ENCODE peak calls at places on chromosomes 7 and 10, in nine cellular contexts. One of them, this sample, is unnamed.

GRCh38 chr7:676972-677385 is 49.5 kb upstream of the DNAAF5 start:
- DNase-seq in fibroblast of pulmonary artery: no peak
- DNase-seq in foreskin fibroblast: no peak
- DNase-seq in adrenal gland: no peak
- DNase-seq in bronchial epithelial cell: no peak
- DNase-seq in choroid plexus epithelial cell: no peak
- DNase-seq in transverse colon: no peak
- DNase-seq in AG04449: no peak
- DNase-seq in heart left ventricle: no peak
- DNase-seq in this sample: no peak

GRCh38 chr7:6367701-6368211 is 80.0 kb downstream of the DAGLB start:
- DNase-seq in AG04449: no peak
- DNase-seq in bronchial epithelial cell: peak
- DNase-seq in transverse colon: no peak
- DNase-seq in choroid plexus epithelial cell: peak
- DNase-seq in adrenal gland: no peak
- DNase-seq in heart left ventricle: no peak
- DNase-seq in fibroblast of pulmonary artery: peak
- DNase-seq in foreskin fibroblast: peak
- DNase-seq in this sample: no peak

GRCh38 chr10:11684717-11685645 is 57.2 kb upstream of the ECHDC3 start:
- DNase-seq in transverse colon: peak
- DNase-seq in fibroblast of pulmonary artery: peak
- DNase-seq in bronchial epithelial cell: peak
- DNase-seq in AG04449: peak
- DNase-seq in adrenal gland: peak
- DNase-seq in choroid plexus epithelial cell: peak
- DNase-seq in foreskin fibroblast: peak
- DNase-seq in heart left ventricle: peak
- DNase-seq in this sample: peak

GRCh38 chr10:3119796-3120459 is 52.6 kb downstream of the PFKP start:
- DNase-seq in choroid plexus epithelial cell: peak
- DNase-seq in fibroblast of pulmonary artery: peak
- DNase-seq in foreskin fibroblast: peak
- DNase-seq in adrenal gland: no peak
- DNase-seq in heart left ventricle: peak
- DNase-seq in bronchial epithelial cell: no peak
- DNase-seq in transverse colon: no peak
- DNase-seq in AG04449: no peak
- DNase-seq in this sample: no peak

GRCh38 chr7:17706734-17707133 is 233.6 kb downstream of the SNX13 start:
- DNase-seq in choroid plexus epithelial cell: peak
- DNase-seq in AG04449: peak
- DNase-seq in bronchial epithelial cell: peak
- DNase-seq in adrenal gland: peak
- DNase-seq in transverse colon: peak
- DNase-seq in heart left ventricle: no peak
- DNase-seq in fibroblast of pulmonary artery: peak
- DNase-seq in foreskin fibroblast: peak
- DNase-seq in this sample: peak

GRCh38 chr7:2202361-2202761 is 30.4 kb downstream of the MAD1L1 start:
- DNase-seq in bronchial epithelial cell: no peak
- DNase-seq in choroid plexus epithelial cell: no peak
- DNase-seq in AG04449: no peak
- DNase-seq in fibroblast of pulmonary artery: no peak
- DNase-seq in heart left ventricle: peak
- DNase-seq in foreskin fibroblast: no peak
- DNase-seq in adrenal gland: no peak
- DNase-seq in transverse colon: no peak
- DNase-seq in this sample: no peak

GRCh38 chr7:20560325-20561180 is 54.9 kb upstream of the ABCB5 start:
- DNase-seq in transverse colon: no peak
- DNase-seq in fibroblast of pulmonary artery: no peak
- DNase-seq in AG04449: no peak
- DNase-seq in bronchial epithelial cell: no peak
- DNase-seq in heart left ventricle: no peak
- DNase-seq in choroid plexus epithelial cell: no peak
- DNase-seq in foreskin fibroblast: no peak
- DNase-seq in adrenal gland: no peak
- DNase-seq in this sample: no peak

GRCh38 chr7:63067897-63068585 is 930.6 kb upstream of the ZNF722 start:
- DNase-seq in heart left ventricle: no peak
- DNase-seq in bronchial epithelial cell: no peak
- DNase-seq in adrenal gland: peak
- DNase-seq in foreskin fibroblast: no peak
- DNase-seq in fibroblast of pulmonary artery: no peak
- DNase-seq in AG04449: no peak
- DNase-seq in choroid plexus epithelial cell: no peak
- DNase-seq in transverse colon: no peak
- DNase-seq in this sample: no peak

GRCh38 chr10:131422731-131423130 is 111.2 kb upstream of the TCERG1L start:
- DNase-seq in AG04449: no peak
- DNase-seq in adrenal gland: no peak
- DNase-seq in heart left ventricle: peak
- DNase-seq in choroid plexus epithelial cell: no peak
- DNase-seq in foreskin fibroblast: no peak
- DNase-seq in fibroblast of pulmonary artery: no peak
- DNase-seq in transverse colon: no peak
- DNase-seq in bronchial epithelial cell: no peak
- DNase-seq in this sample: no peak

DNA sequence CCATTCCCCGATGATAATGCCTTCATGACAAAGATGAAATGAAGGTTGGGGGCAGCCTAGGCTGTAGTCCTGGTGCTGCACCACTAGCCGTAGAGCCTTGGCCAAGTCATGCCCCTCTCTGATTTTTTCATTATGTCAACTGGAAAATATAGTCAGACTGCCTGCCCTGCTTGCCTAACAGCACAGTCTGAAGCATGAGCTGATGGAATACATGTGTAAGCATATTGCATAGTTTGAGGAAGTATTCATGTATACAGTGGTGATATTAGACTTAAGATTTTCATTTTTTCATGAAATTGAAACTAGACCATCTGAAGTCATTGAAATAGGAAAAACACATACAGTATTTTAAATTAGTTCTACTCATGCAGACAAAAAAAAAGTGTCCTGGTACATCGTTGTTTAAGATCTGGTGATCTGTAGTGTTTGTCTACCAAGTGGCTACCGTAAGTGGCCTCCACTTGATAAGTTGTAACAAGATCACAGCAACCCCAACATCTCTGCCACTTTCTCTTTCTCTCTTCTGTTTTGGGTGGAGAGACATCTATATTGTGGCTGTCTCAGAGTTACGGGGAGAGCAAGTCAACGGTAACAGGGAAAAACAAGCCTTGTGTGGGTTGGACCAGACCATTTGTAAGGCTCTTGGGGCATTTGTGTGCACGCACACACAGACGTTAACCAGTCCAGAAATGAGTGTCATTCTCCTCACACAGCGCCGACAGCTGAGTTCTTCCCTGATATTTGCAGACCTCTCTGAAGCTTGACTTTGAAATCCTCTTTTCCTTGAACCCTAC is 716.6 kb upstream of the GALNT17 start:
- DNase-seq in bronchial epithelial cell: no peak
- DNase-seq in choroid plexus epithelial cell: no peak
- DNase-seq in transverse colon: no peak
- DNase-seq in foreskin fibroblast: no peak
- DNase-seq in fibroblast of pulmonary artery: no peak
- DNase-seq in adrenal gland: no peak
- DNase-seq in AG04449: no peak
- DNase-seq in heart left ventricle: no peak
- DNase-seq in this sample: no peak
- H3K4me3 ChIP-seq in bronchial epithelial cell: no peak
- H3K4me3 ChIP-seq in choroid plexus epithelial cell: no peak
- H3K4me3 ChIP-seq in transverse colon: no peak
- H3K4me3 ChIP-seq in foreskin fibroblast: no peak
- H3K4me3 ChIP-seq in fibroblast of pulmonary artery: no peak
- H3K4me3 ChIP-seq in adrenal gland: no peak
- H3K4me3 ChIP-seq in AG04449: no peak
- H3K4me3 ChIP-seq in heart left ventricle: no peak
- H3K4me3 ChIP-seq in this sample: no peak

DNA sequence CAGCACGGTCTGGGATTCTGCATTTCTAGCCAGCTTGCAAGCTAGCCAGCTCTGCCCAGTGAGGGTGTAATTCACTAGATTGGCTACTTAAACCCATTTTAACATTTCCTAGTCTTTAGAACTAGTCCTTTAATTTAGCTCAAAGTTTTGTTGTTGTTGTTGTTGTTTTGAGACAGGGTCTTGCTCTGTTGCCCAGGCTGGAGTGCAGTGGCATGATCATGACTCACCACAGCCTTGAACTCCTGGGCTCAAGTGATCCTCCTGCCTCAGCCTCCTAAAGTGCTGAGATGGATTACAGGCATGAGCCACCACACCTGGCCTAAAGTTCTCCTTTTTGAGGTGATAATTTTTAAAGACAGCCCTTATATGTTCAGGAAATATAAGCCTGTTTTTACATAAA is 94.1 kb downstream of the BMPR1A start:
- DNase-seq in foreskin fibroblast: no peak
- DNase-seq in AG04449: no peak
- DNase-seq in transverse colon: no peak
- DNase-seq in bronchial epithelial cell: no peak
- DNase-seq in adrenal gland: no peak
- DNase-seq in choroid plexus epithelial cell: no peak
- DNase-seq in heart left ventricle: no peak
- DNase-seq in fibroblast of pulmonary artery: no peak
- DNase-seq in this sample: no peak
- TF ChIP-seq CTCF in foreskin fibroblast: no peak
- TF ChIP-seq CTCF in AG04449: no peak
- TF ChIP-seq CTCF in transverse colon: no peak
- TF ChIP-seq CTCF in bronchial epithelial cell: no peak
- TF ChIP-seq CTCF in adrenal gland: no peak
- TF ChIP-seq CTCF in choroid plexus epithelial cell: no peak
- TF ChIP-seq CTCF in heart left ventricle: no peak
- TF ChIP-seq CTCF in fibroblast of pulmonary artery: no peak
- TF ChIP-seq CTCF in this sample: no peak

GRCh38 chr7:25710954-25711353 is 441.0 kb upstream of the NFE2L3 start:
- DNase-seq in heart left ventricle: no peak
- DNase-seq in choroid plexus epithelial cell: no peak
- DNase-seq in foreskin fibroblast: no peak
- DNase-seq in fibroblast of pulmonary artery: no peak
- DNase-seq in bronchial epithelial cell: no peak
- DNase-seq in AG04449: no peak
- DNase-seq in adrenal gland: no peak
- DNase-seq in transverse colon: no peak
- DNase-seq in this sample: no peak

GRCh38 chr7:25711940-25712339 is 440.1 kb upstream of the NFE2L3 start:
- DNase-seq in fibroblast of pulmonary artery: no peak
- DNase-seq in transverse colon: no peak
- DNase-seq in adrenal gland: no peak
- DNase-seq in heart left ventricle: no peak
- DNase-seq in choroid plexus epithelial cell: no peak
- DNase-seq in foreskin fibroblast: no peak
- DNase-seq in bronchial epithelial cell: no peak
- DNase-seq in AG04449: no peak
- DNase-seq in this sample: no peak

GRCh38 chr7:25712500-25712899 is 439.5 kb upstream of the NFE2L3 start:
- DNase-seq in adrenal gland: no peak
- DNase-seq in choroid plexus epithelial cell: no peak
- DNase-seq in heart left ventricle: no peak
- DNase-seq in AG04449: no peak
- DNase-seq in fibroblast of pulmonary artery: no peak
- DNase-seq in foreskin fibroblast: no peak
- DNase-seq in bronchial epithelial cell: no peak
- DNase-seq in transverse colon: no peak
- DNase-seq in this sample: no peak

GRCh38 chr7:25716421-25716820 is 435.6 kb upstream of the NFE2L3 start:
- DNase-seq in fibroblast of pulmonary artery: no peak
- DNase-seq in choroid plexus epithelial cell: peak
- DNase-seq in bronchial epithelial cell: no peak
- DNase-seq in AG04449: no peak
- DNase-seq in adrenal gland: no peak
- DNase-seq in heart left ventricle: no peak
- DNase-seq in transverse colon: no peak
- DNase-seq in foreskin fibroblast: no peak
- DNase-seq in this sample: no peak

DNA sequence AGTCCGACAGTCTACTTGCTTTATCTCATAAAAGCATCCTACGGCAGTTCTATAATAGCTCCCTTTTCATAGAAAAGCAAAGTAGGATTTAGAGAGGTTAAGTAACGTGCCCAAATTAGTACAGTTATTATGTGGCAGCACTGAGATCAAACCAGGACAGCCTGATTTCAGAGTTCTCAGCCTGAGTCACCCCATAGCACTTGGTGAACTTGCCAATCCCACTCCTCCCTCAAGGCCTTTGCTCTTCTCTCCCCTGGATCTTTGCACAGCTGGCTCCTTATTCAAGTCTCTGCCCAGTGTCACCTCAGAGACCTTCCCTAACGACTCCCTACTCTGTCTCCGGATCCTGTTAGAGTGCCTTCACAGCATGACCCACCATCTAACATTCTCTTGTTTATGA is 438.0 kb upstream of the NFE2L3 start:
- DNase-seq in foreskin fibroblast: no peak
- DNase-seq in fibroblast of pulmonary artery: no peak
- DNase-seq in adrenal gland: no peak
- DNase-seq in transverse colon: no peak
- DNase-seq in heart left ventricle: no peak
- DNase-seq in bronchial epithelial cell: no peak
- DNase-seq in AG04449: no peak
- DNase-seq in choroid plexus epithelial cell: no peak
- DNase-seq in this sample: no peak
- H3K4me3 ChIP-seq in foreskin fibroblast: no peak
- H3K4me3 ChIP-seq in fibroblast of pulmonary artery: no peak
- H3K4me3 ChIP-seq in adrenal gland: no peak
- H3K4me3 ChIP-seq in transverse colon: no peak
- H3K4me3 ChIP-seq in heart left ventricle: no peak
- H3K4me3 ChIP-seq in bronchial epithelial cell: no peak
- H3K4me3 ChIP-seq in AG04449: no peak
- H3K4me3 ChIP-seq in choroid plexus epithelial cell: no peak
- H3K4me3 ChIP-seq in this sample: no peak

GRCh38 chr10:86944031-86944419 is 13.4 kb downstream of the MMRN2 start:
- DNase-seq in transverse colon: no peak
- DNase-seq in heart left ventricle: no peak
- DNase-seq in AG04449: no peak
- DNase-seq in fibroblast of pulmonary artery: no peak
- DNase-seq in adrenal gland: no peak
- DNase-seq in foreskin fibroblast: no peak
- DNase-seq in choroid plexus epithelial cell: no peak
- DNase-seq in bronchial epithelial cell: no peak
- DNase-seq in this sample: no peak

GRCh38 chr10:86944471-86944870 is 12.9 kb downstream of the MMRN2 start:
- DNase-seq in adrenal gland: no peak
- DNase-seq in fibroblast of pulmonary artery: no peak
- DNase-seq in transverse colon: no peak
- DNase-seq in bronchial epithelial cell: peak
- DNase-seq in AG04449: no peak
- DNase-seq in heart left ventricle: no peak
- DNase-seq in foreskin fibroblast: peak
- DNase-seq in choroid plexus epithelial cell: peak
- DNase-seq in this sample: no peak

GRCh38 chr10:86946215-86947170 is 10.9 kb downstream of the MMRN2 start:
- DNase-seq in choroid plexus epithelial cell: no peak
- DNase-seq in heart left ventricle: no peak
- DNase-seq in foreskin fibroblast: peak
- DNase-seq in bronchial epithelial cell: no peak
- DNase-seq in AG04449: no peak
- DNase-seq in adrenal gland: no peak
- DNase-seq in transverse colon: peak
- DNase-seq in fibroblast of pulmonary artery: no peak
- DNase-seq in this sample: no peak

GRCh38 chr10:86944907-86945306 is 12.5 kb downstream of the MMRN2 start:
- DNase-seq in adrenal gland: no peak
- DNase-seq in heart left ventricle: no peak
- DNase-seq in fibroblast of pulmonary artery: no peak
- DNase-seq in transverse colon: no peak
- DNase-seq in AG04449: no peak
- DNase-seq in foreskin fibroblast: no peak
- DNase-seq in choroid plexus epithelial cell: no peak
- DNase-seq in bronchial epithelial cell: no peak
- DNase-seq in this sample: no peak

GRCh38 chr10:86945361-86946214 is 11.8 kb downstream of the MMRN2 start:
- DNase-seq in heart left ventricle: no peak
- DNase-seq in bronchial epithelial cell: no peak
- DNase-seq in adrenal gland: no peak
- DNase-seq in transverse colon: no peak
- DNase-seq in choroid plexus epithelial cell: no peak
- DNase-seq in foreskin fibroblast: peak
- DNase-seq in AG04449: no peak
- DNase-seq in fibroblast of pulmonary artery: no peak
- DNase-seq in this sample: no peak
- TF ChIP-seq CTCF in heart left ventricle: no peak
- TF ChIP-seq CTCF in bronchial epithelial cell: peak
- TF ChIP-seq CTCF in adrenal gland: no peak
- TF ChIP-seq CTCF in transverse colon: no peak
- TF ChIP-seq CTCF in choroid plexus epithelial cell: peak
- TF ChIP-seq CTCF in foreskin fibroblast: peak
- TF ChIP-seq CTCF in AG04449: peak
- TF ChIP-seq CTCF in fibroblast of pulmonary artery: peak
- TF ChIP-seq CTCF in this sample: no peak

This sample was measured in AG04450.